ENCODE peak calls at places on chromosome 12, in eight cellular contexts. One of them, this sample, is unnamed.

GRCh38 chr12:48165089-48166031 is 8.0 kb upstream of the ASB8 start:
- DNase-seq in activated CD4-positive, alpha-beta T cell treated with anti-CD3 and anti-CD28 coated beads for 24 hours: peak
- DNase-seq in AG20443: peak
- DNase-seq in fibroblast of villous mesenchyme: peak
- DNase-seq in neural crest cell: peak
- DNase-seq in endothelial cell: peak
- DNase-seq in hepatic stellate cell: peak
- DNase-seq in heart right ventricle: peak
- DNase-seq in this sample: no peak

GRCh38 chr12:98828802-98829600 is 183.9 kb downstream of the APAF1 start:
- DNase-seq in heart right ventricle: no peak
- DNase-seq in endothelial cell: no peak
- DNase-seq in activated CD4-positive, alpha-beta T cell treated with anti-CD3 and anti-CD28 coated beads for 24 hours: no peak
- DNase-seq in AG20443: peak
- DNase-seq in fibroblast of villous mesenchyme: no peak
- DNase-seq in neural crest cell: no peak
- DNase-seq in hepatic stellate cell: no peak
- DNase-seq in this sample: no peak

GRCh38 chr12:110750784-110751461 is 8.2 kb upstream of the PPP1CC start:
- DNase-seq in AG20443: peak
- DNase-seq in hepatic stellate cell: no peak
- DNase-seq in heart right ventricle: peak
- DNase-seq in neural crest cell: no peak
- DNase-seq in endothelial cell: no peak
- DNase-seq in fibroblast of villous mesenchyme: peak
- DNase-seq in activated CD4-positive, alpha-beta T cell treated with anti-CD3 and anti-CD28 coated beads for 24 hours: no peak
- DNase-seq in this sample: no peak

GRCh38 chr12:28908646-28909045 is 240.4 kb upstream of the FAR2 start:
- DNase-seq in AG20443: no peak
- DNase-seq in activated CD4-positive, alpha-beta T cell treated with anti-CD3 and anti-CD28 coated beads for 24 hours: no peak
- DNase-seq in neural crest cell: no peak
- DNase-seq in endothelial cell: no peak
- DNase-seq in heart right ventricle: no peak
- DNase-seq in hepatic stellate cell: no peak
- DNase-seq in fibroblast of villous mesenchyme: no peak
- DNase-seq in this sample: no peak

GRCh38 chr12:2834581-2835491 is at the start of gene NRIP2:
- DNase-seq in neural crest cell: no peak
- DNase-seq in hepatic stellate cell: peak
- DNase-seq in heart right ventricle: peak
- DNase-seq in fibroblast of villous mesenchyme: peak
- DNase-seq in endothelial cell: no peak
- DNase-seq in AG20443: peak
- DNase-seq in activated CD4-positive, alpha-beta T cell treated with anti-CD3 and anti-CD28 coated beads for 24 hours: no peak
- DNase-seq in this sample: no peak

GRCh38 chr12:59911516-59911915 is 315.7 kb downstream of the SLC16A7 start:
- DNase-seq in heart right ventricle: no peak
- DNase-seq in activated CD4-positive, alpha-beta T cell treated with anti-CD3 and anti-CD28 coated beads for 24 hours: no peak
- DNase-seq in AG20443: no peak
- DNase-seq in neural crest cell: no peak
- DNase-seq in fibroblast of villous mesenchyme: no peak
- DNase-seq in endothelial cell: no peak
- DNase-seq in hepatic stellate cell: no peak
- DNase-seq in this sample: no peak

GRCh38 chr12:131683266-131684014 is 27.4 kb upstream of the SFSWAP start:
- DNase-seq in hepatic stellate cell: no peak
- DNase-seq in fibroblast of villous mesenchyme: no peak
- DNase-seq in neural crest cell: no peak
- DNase-seq in heart right ventricle: no peak
- DNase-seq in activated CD4-positive, alpha-beta T cell treated with anti-CD3 and anti-CD28 coated beads for 24 hours: no peak
- DNase-seq in AG20443: no peak
- DNase-seq in endothelial cell: no peak
- DNase-seq in this sample: no peak

GRCh38 chr12:39777465-39777864 is 157.9 kb upstream of the ABCD2 start:
- DNase-seq in AG20443: no peak
- DNase-seq in endothelial cell: no peak
- DNase-seq in hepatic stellate cell: no peak
- DNase-seq in neural crest cell: no peak
- DNase-seq in activated CD4-positive, alpha-beta T cell treated with anti-CD3 and anti-CD28 coated beads for 24 hours: no peak
- DNase-seq in heart right ventricle: no peak
- DNase-seq in fibroblast of villous mesenchyme: no peak
- DNase-seq in this sample: no peak

GRCh38 chr12:116044181-116044580 is 233.3 kb downstream of the MED13L start:
- DNase-seq in activated CD4-positive, alpha-beta T cell treated with anti-CD3 and anti-CD28 coated beads for 24 hours: no peak
- DNase-seq in AG20443: no peak
- DNase-seq in hepatic stellate cell: no peak
- DNase-seq in heart right ventricle: no peak
- DNase-seq in fibroblast of villous mesenchyme: no peak
- DNase-seq in neural crest cell: no peak
- DNase-seq in endothelial cell: no peak
- DNase-seq in this sample: no peak

GRCh38 chr12:120257041-120257821 is 8.3 kb downstream of the PXN start:
- DNase-seq in AG20443: peak
- DNase-seq in neural crest cell: no peak
- DNase-seq in hepatic stellate cell: peak
- DNase-seq in heart right ventricle: peak
- DNase-seq in fibroblast of villous mesenchyme: peak
- DNase-seq in endothelial cell: no peak
- DNase-seq in activated CD4-positive, alpha-beta T cell treated with anti-CD3 and anti-CD28 coated beads for 24 hours: no peak
- DNase-seq in this sample: peak

GRCh38 chr12:8081228-8081920 is 700 bp upstream of the NECAP1 start:
- DNase-seq in hepatic stellate cell: no peak
- DNase-seq in endothelial cell: no peak
- DNase-seq in fibroblast of villous mesenchyme: no peak
- DNase-seq in AG20443: no peak
- DNase-seq in heart right ventricle: no peak
- DNase-seq in neural crest cell: no peak
- DNase-seq in activated CD4-positive, alpha-beta T cell treated with anti-CD3 and anti-CD28 coated beads for 24 hours: no peak
- DNase-seq in this sample: peak

GRCh38 chr12:124837958-124838803 is 25.5 kb downstream of the SCARB1 start:
- DNase-seq in hepatic stellate cell: peak
- DNase-seq in neural crest cell: no peak
- DNase-seq in endothelial cell: no peak
- DNase-seq in activated CD4-positive, alpha-beta T cell treated with anti-CD3 and anti-CD28 coated beads for 24 hours: no peak
- DNase-seq in heart right ventricle: peak
- DNase-seq in fibroblast of villous mesenchyme: peak
- DNase-seq in AG20443: peak
- DNase-seq in this sample: peak